ENCODE peak calls at places on chromosomes 3 and 15, in ten cellular contexts. One of them, this sample, is unnamed. For H3K27me3, the result is how much of the 10 kb centered on the place peaks cover.

GRCh38 chr3:21754839-21755238 is 3.8 kb upstream of the ZNF385D start:
- DNase-seq in K562: no peak
- DNase-seq in heart left ventricle: no peak
- DNase-seq in Peyer's patch: no peak
- DNase-seq in breast epithelium: no peak
- DNase-seq in endothelial cell of umbilical vein: no peak
- DNase-seq in thyroid gland: no peak
- DNase-seq in stomach: no peak
- DNase-seq in sigmoid colon: no peak
- DNase-seq in prostate gland: no peak
- DNase-seq in this sample: no peak

GRCh38 chr3:180990494-180990893 is 958 bp upstream of the DNAJC19 start:
- DNase-seq in breast epithelium: no peak
- DNase-seq in Peyer's patch: no peak
- DNase-seq in stomach: no peak
- DNase-seq in prostate gland: no peak
- DNase-seq in sigmoid colon: no peak
- DNase-seq in endothelial cell of umbilical vein: no peak
- DNase-seq in thyroid gland: no peak
- DNase-seq in heart left ventricle: no peak
- DNase-seq in K562: no peak
- DNase-seq in this sample: no peak

GRCh38 chr15:57680021-57680420 is 26.5 kb upstream of the POLR2M start:
- DNase-seq in heart left ventricle: no peak
- DNase-seq in thyroid gland: no peak
- DNase-seq in sigmoid colon: no peak
- DNase-seq in Peyer's patch: no peak
- DNase-seq in breast epithelium: no peak
- DNase-seq in endothelial cell of umbilical vein: peak
- DNase-seq in K562: no peak
- DNase-seq in prostate gland: no peak
- DNase-seq in stomach: no peak
- DNase-seq in this sample: no peak

GRCh38 chr15:95369202-95369601 is 961.3 kb upstream of the NR2F2 start:
- DNase-seq in Peyer's patch: no peak
- DNase-seq in stomach: no peak
- DNase-seq in sigmoid colon: no peak
- DNase-seq in breast epithelium: no peak
- DNase-seq in heart left ventricle: no peak
- DNase-seq in endothelial cell of umbilical vein: no peak
- DNase-seq in prostate gland: no peak
- DNase-seq in thyroid gland: no peak
- DNase-seq in K562: no peak
- DNase-seq in this sample: no peak

GRCh38 chr15:82159922-82160321 is 102.6 kb downstream of the EFL1 start:
- DNase-seq in stomach: no peak
- DNase-seq in endothelial cell of umbilical vein: peak
- DNase-seq in heart left ventricle: no peak
- DNase-seq in sigmoid colon: no peak
- DNase-seq in breast epithelium: no peak
- DNase-seq in Peyer's patch: no peak
- DNase-seq in prostate gland: no peak
- DNase-seq in K562: no peak
- DNase-seq in thyroid gland: no peak
- DNase-seq in this sample: no peak

GRCh38 chr3:161217496-161217895 is 3.6 kb upstream of the NMD3 start:
- DNase-seq in heart left ventricle: no peak
- DNase-seq in K562: no peak
- DNase-seq in prostate gland: no peak
- DNase-seq in breast epithelium: no peak
- DNase-seq in Peyer's patch: peak
- DNase-seq in endothelial cell of umbilical vein: no peak
- DNase-seq in thyroid gland: no peak
- DNase-seq in sigmoid colon: no peak
- DNase-seq in stomach: no peak
- DNase-seq in this sample: no peak

GRCh38 chr3:150365132-150365604 is 42.9 kb upstream of the TSC22D2 start:
- DNase-seq in stomach: no peak
- DNase-seq in prostate gland: no peak
- DNase-seq in endothelial cell of umbilical vein: no peak
- DNase-seq in sigmoid colon: no peak
- DNase-seq in breast epithelium: no peak
- DNase-seq in heart left ventricle: no peak
- DNase-seq in K562: peak
- DNase-seq in thyroid gland: no peak
- DNase-seq in Peyer's patch: no peak
- DNase-seq in this sample: no peak

GRCh38 chr3:128488995-128489859 is 3.8 kb downstream of the GATA2 start:
- DNase-seq in stomach: no peak
- DNase-seq in K562: peak
- DNase-seq in heart left ventricle: peak
- DNase-seq in prostate gland: peak
- DNase-seq in sigmoid colon: peak
- DNase-seq in endothelial cell of umbilical vein: peak
- DNase-seq in Peyer's patch: peak
- DNase-seq in breast epithelium: no peak
- DNase-seq in thyroid gland: peak
- DNase-seq in this sample: no peak

GRCh38 chr15:62584301-62585235 is 419.5 kb upstream of the C2CD4B start:
- DNase-seq in K562: no peak
- DNase-seq in thyroid gland: no peak
- DNase-seq in endothelial cell of umbilical vein: no peak
- DNase-seq in stomach: no peak
- DNase-seq in prostate gland: no peak
- DNase-seq in sigmoid colon: no peak
- DNase-seq in breast epithelium: no peak
- DNase-seq in Peyer's patch: no peak
- DNase-seq in heart left ventricle: no peak
- DNase-seq in this sample: no peak

GRCh38 chr3:104145164-104145563 is 1221.5 kb upstream of the ALCAM start:
- DNase-seq in stomach: no peak
- DNase-seq in Peyer's patch: no peak
- DNase-seq in prostate gland: no peak
- DNase-seq in endothelial cell of umbilical vein: no peak
- DNase-seq in sigmoid colon: no peak
- DNase-seq in K562: no peak
- DNase-seq in heart left ventricle: no peak
- DNase-seq in breast epithelium: no peak
- DNase-seq in thyroid gland: no peak
- DNase-seq in this sample: no peak

GRCh38 chr3:189652042-189652441 is 20.9 kb downstream of the TP63 start:
- DNase-seq in endothelial cell of umbilical vein: peak
- DNase-seq in breast epithelium: no peak
- DNase-seq in thyroid gland: no peak
- DNase-seq in stomach: no peak
- DNase-seq in Peyer's patch: no peak
- DNase-seq in sigmoid colon: no peak
- DNase-seq in K562: no peak
- DNase-seq in prostate gland: no peak
- DNase-seq in heart left ventricle: no peak
- DNase-seq in this sample: no peak

GRCh38 chr3:123229145-123229544 is 27.4 kb downstream of the SEC22A start:
- DNase-seq in sigmoid colon: no peak
- DNase-seq in stomach: no peak
- DNase-seq in heart left ventricle: no peak
- DNase-seq in K562: no peak
- DNase-seq in Peyer's patch: no peak
- DNase-seq in endothelial cell of umbilical vein: peak
- DNase-seq in breast epithelium: no peak
- DNase-seq in prostate gland: no peak
- DNase-seq in thyroid gland: no peak
- DNase-seq in this sample: no peak

GRCh38 chr3:72102057-72102711 is 317.2 kb upstream of the PROK2 start:
- DNase-seq in prostate gland: no peak
- DNase-seq in heart left ventricle: no peak
- DNase-seq in thyroid gland: no peak
- DNase-seq in Peyer's patch: no peak
- DNase-seq in sigmoid colon: peak
- DNase-seq in endothelial cell of umbilical vein: no peak
- DNase-seq in breast epithelium: no peak
- DNase-seq in K562: no peak
- DNase-seq in stomach: no peak
- DNase-seq in this sample: no peak
- H3K27me3 ChIP-seq in prostate gland: under half
- H3K27me3 ChIP-seq in heart left ventricle: under half
- H3K27me3 ChIP-seq in thyroid gland: under half
- H3K27me3 ChIP-seq in Peyer's patch: under half
- H3K27me3 ChIP-seq in sigmoid colon: under half
- H3K27me3 ChIP-seq in endothelial cell of umbilical vein: under half
- H3K27me3 ChIP-seq in breast epithelium: under half
- H3K27me3 ChIP-seq in K562: under half
- H3K27me3 ChIP-seq in stomach: under half
- H3K27me3 ChIP-seq in this sample: under half

DNA sequence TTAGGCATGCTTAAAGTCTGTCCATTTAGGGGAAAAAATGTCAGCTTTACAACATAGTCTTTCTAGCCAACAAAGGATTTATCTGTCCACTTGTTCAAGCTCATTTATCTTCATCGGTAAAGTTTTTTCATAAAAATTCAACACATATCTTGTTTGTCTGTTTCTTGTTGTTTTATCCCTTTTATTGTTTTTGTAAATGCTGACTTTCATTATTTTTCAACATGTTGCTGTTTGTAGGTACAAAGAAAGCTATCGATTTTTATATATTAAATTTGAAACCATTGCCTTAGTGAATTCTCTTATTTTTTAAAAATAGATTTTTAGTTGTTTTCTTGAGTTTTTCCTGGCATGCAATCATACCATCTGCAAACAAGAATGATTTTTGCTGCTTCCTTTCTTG is 185.8 kb downstream of the NSMCE3 start:
- DNase-seq in stomach: no peak
- DNase-seq in endothelial cell of umbilical vein: no peak
- DNase-seq in sigmoid colon: no peak
- DNase-seq in K562: no peak
- DNase-seq in Peyer's patch: no peak
- DNase-seq in breast epithelium: no peak
- DNase-seq in thyroid gland: no peak
- DNase-seq in heart left ventricle: no peak
- DNase-seq in prostate gland: no peak
- DNase-seq in this sample: no peak
- H3K4me3 ChIP-seq in stomach: no peak
- H3K4me3 ChIP-seq in endothelial cell of umbilical vein: no peak
- H3K4me3 ChIP-seq in sigmoid colon: no peak
- H3K4me3 ChIP-seq in K562: no peak
- H3K4me3 ChIP-seq in Peyer's patch: no peak
- H3K4me3 ChIP-seq in breast epithelium: no peak
- H3K4me3 ChIP-seq in thyroid gland: no peak
- H3K4me3 ChIP-seq in heart left ventricle: no peak
- H3K4me3 ChIP-seq in prostate gland: no peak
- H3K4me3 ChIP-seq in this sample: no peak

GRCh38 chr3:14133188-14133800 is 8.4 kb downstream of the TMEM43 start:
- DNase-seq in stomach: no peak
- DNase-seq in sigmoid colon: no peak
- DNase-seq in Peyer's patch: peak
- DNase-seq in heart left ventricle: no peak
- DNase-seq in endothelial cell of umbilical vein: no peak
- DNase-seq in K562: no peak
- DNase-seq in thyroid gland: no peak
- DNase-seq in prostate gland: no peak
- DNase-seq in breast epithelium: no peak
- DNase-seq in this sample: no peak

GRCh38 chr3:14132689-14133088 is 7.8 kb downstream of the TMEM43 start:
- DNase-seq in stomach: no peak
- DNase-seq in K562: no peak
- DNase-seq in Peyer's patch: no peak
- DNase-seq in prostate gland: no peak
- DNase-seq in thyroid gland: no peak
- DNase-seq in breast epithelium: no peak
- DNase-seq in heart left ventricle: no peak
- DNase-seq in endothelial cell of umbilical vein: no peak
- DNase-seq in sigmoid colon: no peak
- DNase-seq in this sample: no peak

GRCh38 chr3:14135581-14135980 is 10.7 kb downstream of the TMEM43 start:
- DNase-seq in prostate gland: no peak
- DNase-seq in stomach: no peak
- DNase-seq in thyroid gland: no peak
- DNase-seq in K562: no peak
- DNase-seq in endothelial cell of umbilical vein: no peak
- DNase-seq in heart left ventricle: no peak
- DNase-seq in sigmoid colon: no peak
- DNase-seq in breast epithelium: no peak
- DNase-seq in Peyer's patch: no peak
- DNase-seq in this sample: no peak

GRCh38 chr3:14133876-14134275 is 9.0 kb downstream of the TMEM43 start:
- DNase-seq in stomach: no peak
- DNase-seq in prostate gland: no peak
- DNase-seq in Peyer's patch: no peak
- DNase-seq in sigmoid colon: no peak
- DNase-seq in thyroid gland: no peak
- DNase-seq in endothelial cell of umbilical vein: no peak
- DNase-seq in heart left ventricle: no peak
- DNase-seq in K562: no peak
- DNase-seq in breast epithelium: no peak
- DNase-seq in this sample: no peak

DNA sequence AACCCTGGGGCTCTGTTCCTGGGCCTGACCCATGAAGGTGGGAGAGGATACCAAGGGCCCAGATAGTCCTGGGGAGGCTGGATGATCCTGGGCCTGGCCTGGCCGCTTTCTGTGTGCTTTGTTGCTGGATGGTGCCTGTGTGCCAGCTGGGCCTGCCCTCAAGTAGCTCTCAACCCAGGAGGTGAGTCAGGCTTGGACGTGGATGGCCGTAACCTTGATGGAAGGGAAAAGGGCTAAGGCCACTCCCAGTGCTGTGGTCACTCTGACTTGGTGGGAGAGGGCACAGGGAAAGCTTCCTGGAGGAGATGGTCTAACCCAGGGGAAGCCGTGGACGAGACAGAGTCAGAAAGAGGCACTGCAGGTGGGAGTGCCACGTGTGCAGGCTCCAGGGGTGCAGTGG is 9.4 kb downstream of the TMEM43 start:
- DNase-seq in prostate gland: no peak
- DNase-seq in Peyer's patch: no peak
- DNase-seq in endothelial cell of umbilical vein: no peak
- DNase-seq in breast epithelium: no peak
- DNase-seq in heart left ventricle: no peak
- DNase-seq in thyroid gland: no peak
- DNase-seq in stomach: no peak
- DNase-seq in K562: no peak
- DNase-seq in sigmoid colon: no peak
- DNase-seq in this sample: no peak
- TF ChIP-seq POLR2A in prostate gland: no peak
- TF ChIP-seq POLR2A in Peyer's patch: no peak
- TF ChIP-seq POLR2A in endothelial cell of umbilical vein: no peak
- TF ChIP-seq POLR2A in breast epithelium: no peak
- TF ChIP-seq POLR2A in heart left ventricle: no peak
- TF ChIP-seq POLR2A in thyroid gland: no peak
- TF ChIP-seq POLR2A in stomach: no peak
- TF ChIP-seq POLR2A in K562: no peak
- TF ChIP-seq POLR2A in sigmoid colon: no peak
- TF ChIP-seq POLR2A in this sample: no peak

DNA sequence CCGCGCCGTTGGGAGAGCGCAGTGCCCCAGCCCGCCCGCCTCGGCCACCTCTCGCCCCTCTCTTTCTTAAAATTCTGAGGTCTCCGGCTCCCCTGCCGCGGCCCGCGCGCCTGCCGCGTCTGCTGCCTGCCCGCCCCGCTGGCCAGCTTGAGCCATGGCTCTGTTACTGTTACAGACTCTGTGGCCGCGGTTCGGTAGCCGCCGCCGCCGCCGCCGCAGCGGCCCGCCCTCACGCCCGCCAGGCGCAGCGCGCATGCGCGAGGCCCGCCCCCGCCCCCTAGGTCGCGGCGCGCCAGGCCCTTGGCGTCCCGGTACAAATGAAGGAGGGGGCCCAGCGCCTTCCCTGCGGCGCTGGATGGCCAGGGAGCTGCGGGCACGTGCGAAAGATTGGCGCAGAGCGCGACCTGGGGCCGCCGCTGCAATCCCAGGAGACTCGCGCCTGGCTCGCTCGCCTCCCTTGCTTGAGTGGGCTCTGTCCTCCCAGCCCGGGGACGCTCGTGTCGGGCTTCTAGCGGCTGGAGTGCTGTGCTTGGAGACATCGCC is at the start of gene ONECUT1:
- DNase-seq in prostate gland: no peak
- DNase-seq in stomach: peak
- DNase-seq in sigmoid colon: no peak
- DNase-seq in breast epithelium: no peak
- DNase-seq in thyroid gland: peak
- DNase-seq in heart left ventricle: no peak
- DNase-seq in Peyer's patch: peak
- DNase-seq in endothelial cell of umbilical vein: peak
- DNase-seq in K562: peak
- DNase-seq in this sample: no peak
- H3K27me3 ChIP-seq in prostate gland: half or more
- H3K27me3 ChIP-seq in stomach: half or more
- H3K27me3 ChIP-seq in sigmoid colon: half or more
- H3K27me3 ChIP-seq in breast epithelium: half or more
- H3K27me3 ChIP-seq in thyroid gland: under half
- H3K27me3 ChIP-seq in heart left ventricle: half or more
- H3K27me3 ChIP-seq in Peyer's patch: under half
- H3K27me3 ChIP-seq in endothelial cell of umbilical vein: half or more
- H3K27me3 ChIP-seq in K562: under half
- H3K27me3 ChIP-seq in this sample: half or more